ENCODE peak calls at places on chromosomes 5 and 9, in four cellular contexts. B is HCT116, R is iris pigment epithelial cell, D is germinal center. G is an unnamed sample.

GRCh38 chr5:136014049-136014516 is 14.7 kb upstream of the TGFBI start:
- DNase-seq in R (no peak), D (no peak), B (no peak), G (peak)

GRCh38 chr5:142474426-142474825 is 149.6 kb upstream of the SPRY4 start:
- DNase-seq in D (no peak), R (no peak), B (no peak), G (no peak)

GRCh38 chr9:103721056-103721455 is 373.1 kb upstream of the SMC2 start:
- DNase-seq in D (no peak), B (no peak), R (no peak), G (no peak)

GRCh38 chr9:20693068-20693467 is 9.0 kb downstream of the FOCAD start:
- DNase-seq in R (peak), B (no peak), D (no peak), G (peak)

GRCh38 chr5:109693535-109694152 is 3.9 kb downstream of the MAN2A1 start:
- DNase-seq in D (no peak), B (no peak), R (peak), G (peak)

GRCh38 chr5:127229185-127229889 is 61.3 kb upstream of the MEGF10 start:
- DNase-seq in B (no peak), R (peak), D (peak), G (peak)

GRCh38 chr5:126251024-126251423 is 172.2 kb upstream of the GRAMD2B start:
- DNase-seq in B (no peak), R (no peak), D (no peak), G (no peak)

GRCh38 chr9:128115187-128116103 is 12.1 kb downstream of the PTGES2 start:
- DNase-seq in B (no peak), D (peak), R (no peak), G (no peak)

GRCh38 chr5:68930139-68930538 is 163.7 kb upstream of the SLC30A5 start:
- DNase-seq in R (no peak), D (no peak), B (no peak), G (no peak)

GRCh38 chr9:92291577-92291976 is 1.9 kb downstream of the IARS1 start:
- DNase-seq in D (no peak), R (no peak), B (no peak), G (no peak)

GRCh38 chr5:883475-884181 is 9.0 kb downstream of the BRD9 start:
- DNase-seq in D (no peak), R (no peak), B (no peak), G (no peak)

GRCh38 chr9:16247188-16247875 is 623.1 kb downstream of the BNC2 start:
- DNase-seq in D (no peak), B (no peak), R (peak), G (peak)

GRCh38 chr5:141525659-141526058 is 36.8 kb downstream of the PCDHGC5 start:
- DNase-seq in R (no peak), D (no peak), B (no peak), G (no peak)

GRCh38 chr5:147902606-147903115 is 3.7 kb downstream of the C5orf46 start:
- DNase-seq in B (no peak), D (no peak), R (peak), G (peak)

GRCh38 chr5:68725905-68726683 is 367.7 kb upstream of the SLC30A5 start:
- DNase-seq in D (no peak), R (no peak), B (no peak), G (no peak)

GRCh38 chr9:98603821-98604383 is 104.8 kb downstream of the GABBR2 start:
- DNase-seq in R (peak), D (no peak), B (no peak), G (peak)

GRCh38 chr5:102796014-102796413 is 40.9 kb downstream of the PAM start:
- DNase-seq in R (no peak), B (no peak), D (no peak), G (no peak)

GRCh38 chr5:135489466-135490244 is 37.5 kb upstream of the TIFAB start:
- DNase-seq in D (peak), B (no peak), R (no peak), G (no peak)

GRCh38 chr5:177300236-177300880 is 3.2 kb downstream of the RAB24 start:
- DNase-seq in B (no peak), D (peak), R (peak), G (peak)

GRCh38 chr5:178483620-178484019 is 106.6 kb downstream of the COL23A1 start:
- DNase-seq in B (no peak), R (no peak), D (no peak), G (no peak)

GRCh38 chr5:149860801-149861322 is 83.7 kb downstream of the PDE6A start:
- DNase-seq in D (peak), B (no peak), R (peak), G (no peak)

GRCh38 chr9:15308511-15308910 is 1.5 kb upstream of the TTC39B start:
- DNase-seq in B (no peak), R (peak), D (no peak), G (peak)

GRCh38 chr5:80885698-80886000 is 74.5 kb upstream of the RASGRF2 start:
- DNase-seq in R (peak), B (no peak), D (no peak), G (peak)

GRCh38 chr5:171790408-171790807 is 4.8 kb downstream of the SMIM23 start:
- DNase-seq in D (no peak), R (no peak), B (no peak), G (no peak)

GRCh38 chr5:146706321-146706972 is 172.1 kb downstream of the PPP2R2B start:
- DNase-seq in D (no peak), R (no peak), B (no peak), G (no peak)